ENCODE peak calls at places on chromosomes 12 and 14, in seven cellular contexts. M is stromal cell of bone marrow; J is HS-5; O is stimulated activated CD4-positive, alpha-beta T cell treated with anti-CD3 and anti-CD28 coated beads, Interleukin-1b, Interleukin-23, amount 100 ng/mL, for 24 hours; F is NAMALWA; U is H7; A is endothelial cell. E is an unnamed sample.

GRCh38 chr12:107317751-107318553 is 224.6 kb upstream of the CRY1 start:
- DNase-seq in M (peak; percentile 77), J (no peak), O (peak; percentile 52), F (peak; percentile 45), U (peak; percentile 97), A (peak; percentile 86), E (peak; percentile 78)

GRCh38 chr12:50074936-50075807 is 10.0 kb upstream of the SMARCD1 start:
- DNase-seq in M (peak; percentile 65), J (no peak), O (peak; percentile 74), F (peak; percentile 87), U (peak; percentile 93), A (peak; percentile 92), E (peak; percentile 67)

GRCh38 chr12:115455268-115455681 is 771.3 kb upstream of the TBX3 start:
- DNase-seq in M (no peak), J (no peak), O (no peak), F (no peak), U (peak; percentile 45), A (no peak), E (no peak)

GRCh38 chr12:92028039-92028709 is 117.5 kb downstream of the BTG1 start:
- DNase-seq in M (no peak), J (no peak), O (no peak), F (no peak), U (no peak), A (no peak), E (no peak)

GRCh38 chr12:50626026-50626425 is 121.2 kb downstream of the DIP2B start:
- DNase-seq in M (no peak), J (no peak), O (no peak), F (peak; percentile 37), U (no peak), A (no peak), E (no peak)

GRCh38 chr14:54590481-54590880 is 23.6 kb downstream of the SAMD4A start:
- DNase-seq in M (no peak), J (no peak), O (no peak), F (no peak), U (no peak), A (no peak), E (no peak)

GRCh38 chr14:61420326-61420725 is 98.9 kb downstream of the PRKCH start:
- DNase-seq in M (peak; percentile 21), J (no peak), O (no peak), F (no peak), U (peak; percentile 10), A (no peak), E (peak; percentile 44)

GRCh38 chr12:30985814-30986452 is 59.4 kb downstream of the TSPAN11 start:
- DNase-seq in M (no peak), J (no peak), O (peak; percentile 5), F (peak; percentile 65), U (peak; percentile 94), A (peak; percentile 79), E (no peak)

GRCh38 chr14:32802295-32802694 is 136.4 kb upstream of the NPAS3 start:
- DNase-seq in M (no peak), J (no peak), O (no peak), F (no peak), U (no peak), A (no peak), E (no peak)

GRCh38 chr12:130698106-130698505 is 18.0 kb downstream of the RIMBP2 start:
- DNase-seq in M (no peak), J (no peak), O (no peak), F (no peak), U (no peak), A (no peak), E (no peak)

E was measured in T follicular helper cell.